ENCODE peak calls at places on chromosomes 3 and 15, in eight cellular contexts. K, I, T, Y, F, E, J and A are unnamed samples.

GRCh38 chr15:65254237-65254820 is 32.4 kb downstream of the PARP16 start:
- DNase-seq in K (no peak), I (no peak), T (no peak), Y (no peak), F (no peak), E (no peak), J (no peak), A (no peak)

GRCh38 chr15:92610101-92610520 is 45.5 kb downstream of the FAM174B start:
- DNase-seq in K (no peak), I (no peak), T (no peak), Y (no peak), F (no peak), E (no peak), J (no peak), A (no peak)

GRCh38 chr3:53921296-53921695 is 29.6 kb upstream of the SELENOK start:
- DNase-seq in K (peak), I (no peak), T (no peak), Y (no peak), F (no peak), E (peak), J (no peak), A (peak)

GRCh38 chr3:59438492-59438891 is 388.7 kb upstream of the CFAP20DC start:
- DNase-seq in K (no peak), I (no peak), T (no peak), Y (no peak), F (no peak), E (no peak), J (no peak), A (no peak)

GRCh38 chr15:98382139-98382538 is 266.2 kb upstream of the IGF1R start:
- DNase-seq in K (peak), I (no peak), T (no peak), Y (no peak), F (no peak), E (no peak), J (no peak), A (no peak)

GRCh38 chr3:51688206-51688600 is 17.2 kb downstream of the TEX264 start:
- DNase-seq in K (no peak), I (no peak), T (no peak), Y (no peak), F (no peak), E (no peak), J (no peak), A (no peak)

GRCh38 chr3:179018808-179019207 is 52.8 kb downstream of the ZMAT3 start:
- DNase-seq in K (peak), I (no peak), T (no peak), Y (no peak), F (no peak), E (no peak), J (no peak), A (no peak)

GRCh38 chr15:27820232-27820631 is 278.9 kb downstream of the OCA2 start:
- DNase-seq in K (no peak), I (no peak), T (no peak), Y (no peak), F (no peak), E (no peak), J (no peak), A (no peak)

GRCh38 chr3:31810991-31811433 is 170.1 kb downstream of the OSBPL10 start:
- DNase-seq in K (no peak), I (no peak), T (no peak), Y (no peak), F (no peak), E (no peak), J (no peak), A (no peak)

GRCh38 chr3:87949189-87949878 is 109.5 kb downstream of the CGGBP1 start:
- DNase-seq in K (no peak), I (no peak), T (no peak), Y (peak), F (no peak), E (no peak), J (no peak), A (no peak)

GRCh38 chr3:21543380-21544075 is 207.5 kb downstream of the ZNF385D start:
- DNase-seq in K (no peak), I (no peak), T (no peak), Y (no peak), F (no peak), E (no peak), J (no peak), A (no peak)

GRCh38 chr3:61562042-61562809 is 855 bp downstream of the PTPRG start:
- DNase-seq in K (no peak), I (peak), T (no peak), Y (peak), F (peak), E (no peak), J (no peak), A (no peak)

GRCh38 chr15:48582472-48583235 is 62.9 kb downstream of the FBN1 start:
- DNase-seq in K (no peak), I (peak), T (no peak), Y (no peak), F (no peak), E (no peak), J (no peak), A (peak)

GRCh38 chr15:81723758-81724157 is 322.1 kb downstream of the MEX3B start:
- DNase-seq in K (no peak), I (no peak), T (no peak), Y (no peak), F (no peak), E (no peak), J (no peak), A (no peak)

GRCh38 chr3:138042043-138042442 is 32.1 kb downstream of the CLDN18 start:
- DNase-seq in K (no peak), I (no peak), T (no peak), Y (no peak), F (no peak), E (no peak), J (no peak), A (peak)

GRCh38 chr3:22141769-22142168 is 390.8 kb upstream of the ZNF385D start:
- DNase-seq in K (no peak), I (peak), T (no peak), Y (no peak), F (no peak), E (no peak), J (no peak), A (no peak)

GRCh38 chr15:80934761-80935221 is 54.8 kb downstream of the MESD start:
- DNase-seq in K (no peak), I (no peak), T (no peak), Y (no peak), F (no peak), E (no peak), J (no peak), A (peak)

GRCh38 chr3:160722331-160722730 is 33.7 kb upstream of the PPM1L start:
- DNase-seq in K (no peak), I (no peak), T (no peak), Y (no peak), F (no peak), E (no peak), J (no peak), A (no peak)

GRCh38 chr3:37221407-37221806 is 47.0 kb upstream of the LRRFIP2 start:
- DNase-seq in K (no peak), I (no peak), T (no peak), Y (no peak), F (no peak), E (no peak), J (peak), A (no peak)

GRCh38 chr3:191198886-191199285 is at the start of gene OSTN:
- DNase-seq in K (no peak), I (no peak), T (no peak), Y (no peak), F (no peak), E (no peak), J (no peak), A (no peak)

GRCh38 chr3:29693863-29694262 is 413.0 kb downstream of the RBMS3 start:
- DNase-seq in K (no peak), I (no peak), T (no peak), Y (no peak), F (no peak), E (no peak), J (no peak), A (no peak)

GRCh38 chr15:90463381-90463780 is 66.3 kb upstream of the CRTC3 start:
- DNase-seq in K (no peak), I (no peak), T (no peak), Y (no peak), F (no peak), E (no peak), J (no peak), A (peak)

GRCh38 chr15:83446904-83447708 is at the start of gene SH3GL3:
- DNase-seq in K (no peak), I (peak), T (peak), Y (peak), F (peak), E (no peak), J (peak), A (peak)

GRCh38 chr15:91517491-91518200 is 335.9 kb upstream of the SLCO3A1 start:
- DNase-seq in K (no peak), I (no peak), T (no peak), Y (no peak), F (no peak), E (no peak), J (no peak), A (no peak)

GRCh38 chr3:172259191-172259590 is 189.1 kb downstream of the GHSR start:
- DNase-seq in K (no peak), I (no peak), T (no peak), Y (no peak), F (no peak), E (no peak), J (no peak), A (no peak)

GRCh38 chr3:125959317-125960065 is 9.5 kb upstream of the ROPN1B start:
- DNase-seq in K (no peak), I (no peak), T (no peak), Y (no peak), F (no peak), E (no peak), J (no peak), A (no peak)

GRCh38 chr3:167406876-167407492 is 26.9 kb upstream of the ZBBX start:
- DNase-seq in K (peak), I (peak), T (peak), Y (no peak), F (no peak), E (no peak), J (peak), A (peak)

GRCh38 chr3:195286115-195286872 is 15.3 kb upstream of the XXYLT1 start:
- DNase-seq in K (no peak), I (no peak), T (no peak), Y (no peak), F (no peak), E (no peak), J (no peak), A (no peak)

GRCh38 chr15:43441316-43441715 is 51.6 kb downstream of the TP53BP1 start:
- DNase-seq in K (peak), I (no peak), T (no peak), Y (peak), F (no peak), E (no peak), J (no peak), A (no peak)

GRCh38 chr3:46690798-46691197 is 2.7 kb downstream of the ALS2CL start:
- DNase-seq in K (no peak), I (no peak), T (no peak), Y (no peak), F (no peak), E (no peak), J (peak), A (no peak)

GRCh38 chr3:149180057-149180573 is 41.5 kb downstream of the CP start:
- DNase-seq in K (no peak), I (no peak), T (peak), Y (no peak), F (no peak), E (no peak), J (peak), A (peak)

GRCh38 chr3:49869525-49870126 is at the start of gene CAMKV:
- DNase-seq in K (peak), I (peak), T (no peak), Y (no peak), F (no peak), E (no peak), J (no peak), A (no peak)

GRCh38 chr15:62850791-62851291 is 191.7 kb upstream of the TPM1 start:
- DNase-seq in K (no peak), I (no peak), T (no peak), Y (no peak), F (no peak), E (no peak), J (no peak), A (no peak)

GRCh38 chr3:194364652-194365434 is 4.7 kb downstream of the LRRC15 start:
- DNase-seq in K (no peak), I (peak), T (peak), Y (no peak), F (no peak), E (no peak), J (peak), A (peak)

GRCh38 chr3:146550743-146551510 is 6.5 kb upstream of the PLSCR1 start:
- DNase-seq in K (no peak), I (no peak), T (no peak), Y (no peak), F (no peak), E (peak), J (no peak), A (peak)

GRCh38 chr3:26712211-26713026 is 89.8 kb downstream of the LRRC3B start:
- DNase-seq in K (peak), I (no peak), T (no peak), Y (no peak), F (no peak), E (peak), J (no peak), A (peak)

GRCh38 chr15:72272997-72273352 is 621 bp upstream of the PARP6 start:
- DNase-seq in K (no peak), I (no peak), T (no peak), Y (no peak), F (no peak), E (no peak), J (no peak), A (no peak)